ENCODE peak calls at places on chromosomes 3 and 15, in ten cellular contexts. One of them, this sample, is unnamed.
A peak's percentile ranks its signal among the peaks of the same experiment; 100 is the strongest.

GRCh38 chr3:50674349-50675178 is at the start of gene DOCK3:
- DNase-seq in activated naive CD4-positive, alpha-beta T cell: no peak
- DNase-seq in tibial artery: peak; percentile 74
- DNase-seq in H9: peak; percentile 49
- DNase-seq in GM23248: peak; percentile 86
- DNase-seq in GM23338: peak; percentile 83
- DNase-seq in D341Med: peak; percentile 99
- DNase-seq in AG09309: no peak
- DNase-seq in right cardiac atrium: peak; percentile 68
- DNase-seq in A549: peak; percentile 43
- DNase-seq in this sample: no peak

GRCh38 chr15:62099171-62099601 is 32.4 kb downstream of the C2CD4A start:
- DNase-seq in activated naive CD4-positive, alpha-beta T cell: no peak
- DNase-seq in H9: no peak
- DNase-seq in right cardiac atrium: no peak
- DNase-seq in tibial artery: no peak
- DNase-seq in GM23248: peak; percentile 95
- DNase-seq in A549: no peak
- DNase-seq in AG09309: no peak
- DNase-seq in GM23338: no peak
- DNase-seq in D341Med: no peak
- DNase-seq in this sample: no peak

GRCh38 chr3:179495483-179495882 is 44.2 kb upstream of the GNB4 start:
- DNase-seq in A549: no peak
- DNase-seq in right cardiac atrium: no peak
- DNase-seq in activated naive CD4-positive, alpha-beta T cell: no peak
- DNase-seq in GM23248: no peak
- DNase-seq in AG09309: no peak
- DNase-seq in H9: no peak
- DNase-seq in GM23338: no peak
- DNase-seq in D341Med: no peak
- DNase-seq in tibial artery: no peak
- DNase-seq in this sample: no peak

GRCh38 chr3:129346690-129347440 is 68.2 kb downstream of the HMCES start:
- DNase-seq in GM23248: no peak
- DNase-seq in right cardiac atrium: no peak
- DNase-seq in D341Med: no peak
- DNase-seq in activated naive CD4-positive, alpha-beta T cell: no peak
- DNase-seq in tibial artery: no peak
- DNase-seq in GM23338: no peak
- DNase-seq in A549: no peak
- DNase-seq in AG09309: no peak
- DNase-seq in H9: no peak
- DNase-seq in this sample: peak; percentile 10

GRCh38 chr3:56042326-56042951 is 425.8 kb downstream of the ERC2 start:
- DNase-seq in D341Med: peak; percentile 48
- DNase-seq in H9: no peak
- DNase-seq in right cardiac atrium: no peak
- DNase-seq in GM23248: peak; percentile 64
- DNase-seq in A549: peak; percentile 3
- DNase-seq in activated naive CD4-positive, alpha-beta T cell: no peak
- DNase-seq in AG09309: peak; percentile 33
- DNase-seq in GM23338: peak; percentile 78
- DNase-seq in tibial artery: no peak
- DNase-seq in this sample: peak; percentile 34

GRCh38 chr3:187011915-187012314 is 81.6 kb downstream of the ST6GAL1 start:
- DNase-seq in right cardiac atrium: no peak
- DNase-seq in activated naive CD4-positive, alpha-beta T cell: no peak
- DNase-seq in tibial artery: peak; percentile 35
- DNase-seq in D341Med: no peak
- DNase-seq in A549: no peak
- DNase-seq in GM23338: no peak
- DNase-seq in AG09309: no peak
- DNase-seq in H9: no peak
- DNase-seq in GM23248: no peak
- DNase-seq in this sample: no peak

GRCh38 chr3:99895106-99895705 is 77.5 kb downstream of the CMSS1 start:
- DNase-seq in GM23338: no peak
- DNase-seq in tibial artery: no peak
- DNase-seq in right cardiac atrium: no peak
- DNase-seq in D341Med: no peak
- DNase-seq in AG09309: no peak
- DNase-seq in GM23248: peak; percentile 50
- DNase-seq in activated naive CD4-positive, alpha-beta T cell: no peak
- DNase-seq in A549: no peak
- DNase-seq in H9: no peak
- DNase-seq in this sample: no peak

GRCh38 chr15:79872358-79873017 is 24.3 kb downstream of the MTHFS start:
- DNase-seq in AG09309: peak; percentile 45
- DNase-seq in right cardiac atrium: no peak
- DNase-seq in activated naive CD4-positive, alpha-beta T cell: no peak
- DNase-seq in H9: peak; percentile 39
- DNase-seq in GM23338: peak; percentile 28
- DNase-seq in D341Med: no peak
- DNase-seq in GM23248: peak; percentile 27
- DNase-seq in tibial artery: no peak
- DNase-seq in A549: no peak
- DNase-seq in this sample: no peak

GRCh38 chr3:50588759-50589433 is 19.6 kb downstream of the HEMK1 start:
- DNase-seq in AG09309: no peak
- DNase-seq in H9: no peak
- DNase-seq in A549: no peak
- DNase-seq in tibial artery: no peak
- DNase-seq in activated naive CD4-positive, alpha-beta T cell: no peak
- DNase-seq in GM23338: no peak
- DNase-seq in D341Med: no peak
- DNase-seq in GM23248: peak; percentile 68
- DNase-seq in right cardiac atrium: no peak
- DNase-seq in this sample: no peak

GRCh38 chr3:113769551-113769950 is 22.7 kb downstream of the ATP6V1A start:
- DNase-seq in tibial artery: no peak
- DNase-seq in A549: peak; percentile 53
- DNase-seq in right cardiac atrium: no peak
- DNase-seq in H9: no peak
- DNase-seq in GM23338: no peak
- DNase-seq in activated naive CD4-positive, alpha-beta T cell: no peak
- DNase-seq in AG09309: no peak
- DNase-seq in D341Med: peak; percentile 21
- DNase-seq in GM23248: peak; percentile 79
- DNase-seq in this sample: no peak

GRCh38 chr3:158443632-158444031 is 127.4 kb upstream of the MLF1 start:
- DNase-seq in activated naive CD4-positive, alpha-beta T cell: no peak
- DNase-seq in GM23338: no peak
- DNase-seq in A549: no peak
- DNase-seq in GM23248: no peak
- DNase-seq in AG09309: no peak
- DNase-seq in tibial artery: no peak
- DNase-seq in H9: no peak
- DNase-seq in D341Med: no peak
- DNase-seq in right cardiac atrium: no peak
- DNase-seq in this sample: no peak

GRCh38 chr15:70385711-70386110 is 288.0 kb upstream of the TLE3 start:
- DNase-seq in tibial artery: no peak
- DNase-seq in AG09309: no peak
- DNase-seq in right cardiac atrium: no peak
- DNase-seq in GM23248: no peak
- DNase-seq in A549: no peak
- DNase-seq in D341Med: no peak
- DNase-seq in GM23338: no peak
- DNase-seq in H9: no peak
- DNase-seq in activated naive CD4-positive, alpha-beta T cell: no peak
- DNase-seq in this sample: no peak

GRCh38 chr3:45246236-45246635 is 20.1 kb upstream of the TMEM158 start:
- DNase-seq in H9: no peak
- DNase-seq in GM23248: no peak
- DNase-seq in activated naive CD4-positive, alpha-beta T cell: no peak
- DNase-seq in tibial artery: no peak
- DNase-seq in D341Med: no peak
- DNase-seq in A549: no peak
- DNase-seq in GM23338: no peak
- DNase-seq in AG09309: no peak
- DNase-seq in right cardiac atrium: no peak
- DNase-seq in this sample: no peak

GRCh38 chr3:111073186-111073585 is 1.6 kb downstream of the NECTIN3 start:
- DNase-seq in GM23338: no peak
- DNase-seq in A549: no peak
- DNase-seq in GM23248: peak; percentile 78
- DNase-seq in right cardiac atrium: no peak
- DNase-seq in activated naive CD4-positive, alpha-beta T cell: no peak
- DNase-seq in H9: no peak
- DNase-seq in tibial artery: no peak
- DNase-seq in AG09309: no peak
- DNase-seq in D341Med: no peak
- DNase-seq in this sample: no peak

GRCh38 chr15:78951841-78952238 is 7.0 kb upstream of the CTSH start:
- DNase-seq in activated naive CD4-positive, alpha-beta T cell: no peak
- DNase-seq in AG09309: no peak
- DNase-seq in H9: no peak
- DNase-seq in A549: peak; percentile 60
- DNase-seq in D341Med: no peak
- DNase-seq in right cardiac atrium: no peak
- DNase-seq in GM23248: no peak
- DNase-seq in GM23338: no peak
- DNase-seq in tibial artery: no peak
- DNase-seq in this sample: no peak